ENCODE peak calls at places on chromosomes 2 and 18, in eight cellular contexts. D, U, C, R, E, L, J and Q are unnamed samples.

GRCh38 chr2:53422979-53423378 is 344.6 kb upstream of the CHAC2 start:
- DNase-seq in D (peak), U (no peak), C (peak), R (peak), E (no peak), L (peak), J (no peak), Q (peak)

GRCh38 chr2:196066794-196067382 is 1.7 kb downstream of the DNAH7 start:
- DNase-seq in D (peak), U (peak), C (peak), R (no peak), E (no peak), L (no peak), J (no peak), Q (peak)

GRCh38 chr2:81551040-81551634 is 1246.6 kb upstream of the LRRTM1 start:
- DNase-seq in D (no peak), U (no peak), C (no peak), R (no peak), E (no peak), L (no peak), J (no peak), Q (no peak)

GRCh38 chr2:112055833-112056625 is 960 bp downstream of the TMEM87B start:
- DNase-seq in D (peak), U (no peak), C (peak), R (no peak), E (peak), L (peak), J (peak), Q (peak)

GRCh38 chr2:26333286-26333685 is 12.7 kb upstream of the SELENOI start:
- DNase-seq in D (no peak), U (no peak), C (no peak), R (no peak), E (no peak), L (no peak), J (no peak), Q (no peak)

GRCh38 chr2:40487592-40487991 is 35.7 kb upstream of the SLC8A1 start:
- DNase-seq in D (no peak), U (peak), C (no peak), R (no peak), E (no peak), L (no peak), J (no peak), Q (no peak)

GRCh38 chr2:219772103-219772502 is 144.7 kb downstream of the SLC4A3 start:
- DNase-seq in D (no peak), U (no peak), C (no peak), R (no peak), E (no peak), L (no peak), J (no peak), Q (no peak)

GRCh38 chr2:33354981-33355380 is 121.5 kb upstream of the RASGRP3 start:
- DNase-seq in D (peak), U (no peak), C (no peak), R (no peak), E (no peak), L (no peak), J (no peak), Q (peak)

GRCh38 chr18:24499814-24500601 is 39.6 kb downstream of the HRH4 start:
- DNase-seq in D (no peak), U (no peak), C (no peak), R (no peak), E (no peak), L (no peak), J (no peak), Q (peak)

GRCh38 chr18:51196811-51197660 is 445 bp downstream of the MEX3C start:
- DNase-seq in D (no peak), U (peak), C (peak), R (no peak), E (peak), L (peak), J (no peak), Q (peak)

GRCh38 chr2:8543412-8544167 is 138.3 kb upstream of the ID2 start:
- DNase-seq in D (peak), U (no peak), C (peak), R (peak), E (peak), L (peak), J (no peak), Q (peak)

GRCh38 chr18:79642626-79643025 is 37.0 kb upstream of the CTDP1 start:
- DNase-seq in D (no peak), U (no peak), C (no peak), R (no peak), E (no peak), L (no peak), J (no peak), Q (peak)

GRCh38 chr2:6394266-6394665 is 471.4 kb downstream of the CMPK2 start:
- DNase-seq in D (no peak), U (no peak), C (no peak), R (no peak), E (no peak), L (no peak), J (no peak), Q (no peak)

GRCh38 chr2:165435611-165436010 is 33.9 kb upstream of the CSRNP3 start:
- DNase-seq in D (no peak), U (no peak), C (no peak), R (no peak), E (no peak), L (no peak), J (no peak), Q (no peak)

GRCh38 chr2:165868211-165868610 is 74.2 kb upstream of the GALNT3 start:
- DNase-seq in D (peak), U (no peak), C (no peak), R (no peak), E (no peak), L (no peak), J (no peak), Q (peak)

GRCh38 chr2:10494351-10495066 is 46.4 kb upstream of the ODC1 start:
- DNase-seq in D (no peak), U (no peak), C (no peak), R (no peak), E (no peak), L (no peak), J (no peak), Q (no peak)

GRCh38 chr2:197675246-197675645 is at the start of gene RFTN2:
- DNase-seq in D (no peak), U (no peak), C (no peak), R (no peak), E (no peak), L (no peak), J (no peak), Q (peak)

GRCh38 chr2:215684448-215685217 is 248.8 kb upstream of the FN1 start:
- DNase-seq in D (no peak), U (no peak), C (no peak), R (no peak), E (no peak), L (no peak), J (no peak), Q (peak)

GRCh38 chr2:128978155-128978707 is 659.6 kb upstream of the HS6ST1 start:
- DNase-seq in D (no peak), U (no peak), C (no peak), R (no peak), E (no peak), L (no peak), J (no peak), Q (no peak)

GRCh38 chr2:174327958-174328308 is 6.8 kb upstream of the SP9 start:
- DNase-seq in D (no peak), U (peak), C (no peak), R (no peak), E (no peak), L (no peak), J (no peak), Q (no peak)

GRCh38 chr2:46781468-46782189 is 134.0 kb downstream of the MCFD2 start:
- DNase-seq in D (no peak), U (no peak), C (no peak), R (no peak), E (no peak), L (no peak), J (no peak), Q (no peak)

GRCh38 chr2:128411431-128411830 is 92.8 kb upstream of the HS6ST1 start:
- DNase-seq in D (no peak), U (no peak), C (no peak), R (no peak), E (peak), L (peak), J (peak), Q (no peak)

GRCh38 chr2:37829202-37829601 is 95.9 kb upstream of the RMDN2 start:
- DNase-seq in D (peak), U (no peak), C (peak), R (no peak), E (no peak), L (peak), J (no peak), Q (peak)

GRCh38 chr2:151067658-151068369 is 193.8 kb downstream of the RBM43 start:
- DNase-seq in D (no peak), U (no peak), C (no peak), R (no peak), E (no peak), L (no peak), J (no peak), Q (no peak)

GRCh38 chr2:96265349-96265839 is 403 bp downstream of the TMEM127 start:
- DNase-seq in D (no peak), U (no peak), C (peak), R (no peak), E (peak), L (peak), J (no peak), Q (peak)

GRCh38 chr2:178155524-178155923 is 38.8 kb upstream of the OSBPL6 start:
- DNase-seq in D (no peak), U (no peak), C (no peak), R (no peak), E (no peak), L (no peak), J (no peak), Q (no peak)

GRCh38 chr2:231672617-231673347 is 35.5 kb upstream of the PTMA start:
- DNase-seq in D (no peak), U (peak), C (peak), R (no peak), E (peak), L (peak), J (no peak), Q (peak)

GRCh38 chr18:47422524-47422923 is 171.1 kb upstream of the SKOR2 start:
- DNase-seq in D (no peak), U (no peak), C (no peak), R (no peak), E (no peak), L (no peak), J (no peak), Q (no peak)